ENCODE peak calls at places on chromosome 14, in six cellular contexts. Y is adrenal gland, D is uterus, E is body of pancreas, M is thyroid gland, O is tibial nerve. B is an unnamed sample.

GRCh38 chr14:25658988-25659387 is 609.0 kb upstream of the STXBP6 start:
- DNase-seq in Y (no peak), D (no peak), E (no peak), M (no peak), O (no peak), B (no peak)

GRCh38 chr14:103740991-103741689 is 25.5 kb downstream of the ZFYVE21 start:
- DNase-seq in Y (peak), D (no peak), E (no peak), M (no peak), O (peak), B (peak)

GRCh38 chr14:105418269-105419054 is 1.2 kb upstream of the MTA1 start:
- DNase-seq in Y (no peak), D (no peak), E (no peak), M (no peak), O (no peak), B (no peak)

GRCh38 chr14:105249175-105250007 is 1.1 kb downstream of the BTBD6 start:
- DNase-seq in Y (peak), D (no peak), E (no peak), M (peak), O (no peak), B (peak)

GRCh38 chr14:23078692-23079116 is 16.2 kb downstream of the ACIN1 start:
- DNase-seq in Y (peak), D (peak), E (peak), M (peak), O (peak), B (peak)

GRCh38 chr14:73258076-73258475 is 20.8 kb downstream of the PAPLN start:
- DNase-seq in Y (no peak), D (no peak), E (no peak), M (no peak), O (no peak), B (no peak)

GRCh38 chr14:37480446-37481290 is 114.4 kb downstream of the FOXA1 start:
- DNase-seq in Y (no peak), D (no peak), E (no peak), M (no peak), O (no peak), B (no peak)

GRCh38 chr14:96189288-96189711 is 15.3 kb upstream of the BDKRB2 start:
- DNase-seq in Y (no peak), D (no peak), E (no peak), M (peak), O (no peak), B (no peak)

GRCh38 chr14:103496776-103497175 is 25.9 kb downstream of the CKB start:
- DNase-seq in Y (peak), D (peak), E (no peak), M (no peak), O (no peak), B (no peak)

GRCh38 chr14:51165415-51165814 is 70.5 kb upstream of the TRIM9 start:
- DNase-seq in Y (no peak), D (no peak), E (no peak), M (no peak), O (no peak), B (no peak)

GRCh38 chr14:105894978-105895881 is 368.8 kb downstream of the TMEM121 start:
- DNase-seq in Y (peak), D (no peak), E (peak), M (no peak), O (peak), B (no peak)

GRCh38 chr14:38297681-38298080 is 41.8 kb upstream of the CLEC14A start:
- DNase-seq in Y (no peak), D (no peak), E (no peak), M (no peak), O (no peak), B (peak)

GRCh38 chr14:105497671-105498429 is 6.8 kb downstream of the TEDC1 start:
- DNase-seq in Y (no peak), D (no peak), E (no peak), M (no peak), O (no peak), B (no peak)

GRCh38 chr14:46018846-46019420 is 632.6 kb downstream of the RPL10L start:
- DNase-seq in Y (no peak), D (no peak), E (no peak), M (no peak), O (no peak), B (no peak)

GRCh38 chr14:55701638-55702037 is 121.6 kb downstream of the KTN1 start:
- DNase-seq in Y (no peak), D (no peak), E (no peak), M (no peak), O (no peak), B (no peak)

GRCh38 chr14:55519473-55520080 is 60.4 kb upstream of the KTN1 start:
- DNase-seq in Y (no peak), D (no peak), E (no peak), M (no peak), O (no peak), B (no peak)

GRCh38 chr14:25887251-25887908 is 710.5 kb downstream of the NOVA1 start:
- DNase-seq in Y (no peak), D (no peak), E (no peak), M (no peak), O (no peak), B (peak)

GRCh38 chr14:104049576-104050240 is 35.8 kb upstream of the ASPG start:
- DNase-seq in Y (no peak), D (no peak), E (no peak), M (peak), O (no peak), B (no peak)

GRCh38 chr14:105525861-105526780 is at the start of gene TMEM121:
- DNase-seq in Y (no peak), D (peak), E (peak), M (peak), O (no peak), B (no peak)

GRCh38 chr14:86897224-86897623 is 1095.8 kb downstream of the GALC start:
- DNase-seq in Y (no peak), D (no peak), E (no peak), M (no peak), O (no peak), B (no peak)

GRCh38 chr14:65107200-65107599 is 4.9 kb upstream of the MAX start:
- DNase-seq in Y (no peak), D (no peak), E (no peak), M (no peak), O (no peak), B (no peak)

GRCh38 chr14:50301914-50302313 is 10.1 kb downstream of the L2HGDH start:
- DNase-seq in Y (no peak), D (no peak), E (no peak), M (no peak), O (no peak), B (no peak)

GRCh38 chr14:101087614-101088394 is 184.3 kb upstream of the RTL1 start:
- DNase-seq in Y (peak), D (no peak), E (no peak), M (no peak), O (no peak), B (no peak)

GRCh38 chr14:96104469-96105057 is 65.4 kb downstream of the C14orf132 start:
- DNase-seq in Y (peak), D (peak), E (peak), M (no peak), O (peak), B (peak)

GRCh38 chr14:93905623-93906022 is 21.5 kb upstream of the FAM181A start:
- DNase-seq in Y (no peak), D (no peak), E (no peak), M (no peak), O (no peak), B (no peak)

GRCh38 chr14:92610849-92611271 is 97.3 kb downstream of the RIN3 start:
- DNase-seq in Y (no peak), D (no peak), E (no peak), M (no peak), O (no peak), B (peak)

GRCh38 chr14:95434161-95434560 is 82.3 kb downstream of the SYNE3 start:
- DNase-seq in Y (no peak), D (no peak), E (no peak), M (no peak), O (no peak), B (no peak)

GRCh38 chr14:52275372-52275771 is 7.9 kb downstream of the PTGDR start:
- DNase-seq in Y (no peak), D (no peak), E (no peak), M (no peak), O (no peak), B (no peak)

GRCh38 chr14:86574026-86574777 is 1044.3 kb downstream of the FLRT2 start:
- DNase-seq in Y (no peak), D (no peak), E (no peak), M (no peak), O (no peak), B (no peak)

GRCh38 chr14:104427126-104427851 is 152.3 kb upstream of the C14orf180 start:
- DNase-seq in Y (peak), D (no peak), E (no peak), M (no peak), O (no peak), B (no peak)

GRCh38 chr14:85764809-85765208 is 234.9 kb downstream of the FLRT2 start:
- DNase-seq in Y (no peak), D (peak), E (peak), M (no peak), O (peak), B (no peak)

GRCh38 chr14:35369701-35370191 is 34.8 kb downstream of the NFKBIA start:
- DNase-seq in Y (peak), D (no peak), E (no peak), M (peak), O (no peak), B (no peak)

GRCh38 chr14:50303744-50304471 is 8.1 kb downstream of the L2HGDH start:
- DNase-seq in Y (no peak), D (no peak), E (peak), M (peak), O (no peak), B (no peak)

GRCh38 chr14:89241934-89242670 is 174.9 kb downstream of the FOXN3 start:
- DNase-seq in Y (peak), D (no peak), E (no peak), M (no peak), O (no peak), B (peak)

GRCh38 chr14:90814806-90815566 is 1.2 kb downstream of the TTC7B start:
- DNase-seq in Y (no peak), D (no peak), E (peak), M (no peak), O (no peak), B (no peak)
- TF ChIP-seq POLR2A in Y (no peak), D (no peak), E (no peak), M (no peak), O (no peak), B (no peak)

GRCh38 chr14:71931492-71932228 is 569 bp upstream of the RGS6 start:
- DNase-seq in Y (no peak), D (no peak), E (no peak), M (no peak), O (peak), B (no peak)
- H3K4me3 ChIP-seq in Y (peak), D (no peak), E (no peak), M (peak), O (peak), B (no peak)

GRCh38 chr14:24113801-24114535 is 609 bp upstream of the DCAF11 start:
- DNase-seq in Y (peak), D (peak), E (peak), M (peak), O (peak), B (no peak)
- TF ChIP-seq POLR2A in Y (peak), D (no peak), E (peak), M (peak), O (no peak), B (peak)

GRCh38 chr14:75522224-75522764 is at the start of gene BATF:
- DNase-seq in Y (no peak), D (no peak), E (no peak), M (no peak), O (no peak), B (no peak)

GRCh38 chr14:75519826-75520692 is 2.2 kb upstream of the BATF start:
- DNase-seq in Y (no peak), D (no peak), E (no peak), M (no peak), O (no peak), B (no peak)

GRCh38 chr14:75520852-75521251 is 1.4 kb upstream of the BATF start:
- DNase-seq in Y (no peak), D (no peak), E (no peak), M (no peak), O (no peak), B (no peak)

GRCh38 chr14:75522919-75523318 is 650 bp downstream of the BATF start:
- DNase-seq in Y (no peak), D (no peak), E (no peak), M (no peak), O (no peak), B (no peak)

DNA sequence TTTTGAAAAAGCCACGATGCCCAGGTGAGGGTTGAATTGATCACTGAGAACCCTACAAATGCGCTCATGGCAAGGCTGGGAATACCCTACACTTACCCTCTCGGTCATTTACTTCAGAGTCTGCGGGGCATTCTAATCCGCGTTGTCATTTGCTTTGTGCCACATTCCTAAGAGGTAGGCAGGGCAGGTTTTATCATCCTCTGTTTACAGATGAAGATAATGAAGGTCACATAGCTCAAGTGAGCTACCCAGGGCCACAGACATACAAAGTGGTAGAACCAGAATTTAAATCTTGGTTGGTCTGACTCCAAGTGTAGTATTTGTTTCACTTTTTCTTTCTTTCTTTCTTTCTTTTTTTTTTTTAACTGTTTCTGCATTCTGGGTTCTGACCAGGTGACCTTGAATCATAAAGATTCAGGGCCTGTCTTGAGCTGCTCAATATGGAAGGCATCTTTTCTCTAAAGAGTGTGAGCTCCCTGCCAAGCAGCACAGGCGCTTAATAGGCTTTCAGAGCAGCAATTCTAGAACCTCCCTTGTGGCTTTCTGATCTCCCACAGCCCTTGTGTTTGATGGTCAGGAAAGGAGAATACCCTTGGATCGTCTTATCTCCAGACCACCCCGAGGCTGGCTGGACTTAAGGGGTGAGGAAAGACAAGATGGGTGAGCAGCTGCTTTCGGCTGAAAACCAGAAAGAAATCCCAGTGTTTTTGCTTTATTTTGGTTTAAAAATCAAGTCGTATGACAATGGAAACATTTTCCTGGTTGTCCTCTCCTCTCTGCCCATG is 662 bp upstream of the BATF start:
- DNase-seq in Y (no peak), D (no peak), E (no peak), M (no peak), O (no peak), B (no peak)
- H3K4me3 ChIP-seq in Y (no peak), D (no peak), E (no peak), M (no peak), O (no peak), B (no peak)

GRCh38 chr14:69191340-69192111 is at the start of gene EXD2:
- DNase-seq in Y (peak), D (peak), E (peak), M (peak), O (peak), B (peak)
- TF ChIP-seq POLR2A in Y (peak), D (no peak), E (peak), M (peak), O (no peak), B (no peak)

B was measured in endothelial cell of umbilical vein.